ENCODE peak calls at places on chromosomes 11 and 22, in seven cellular contexts. T is GM12865, L is colonic mucosa, U is WERI-Rb-1, A is testis, O is upper lobe of right lung, R is AG09309. B is an unnamed sample.

GRCh38 chr11:2216400-2217064 is 44.9 kb upstream of the TH start:
- DNase-seq in T (no peak), R (no peak), O (no peak), A (no peak), L (no peak), U (no peak), B (no peak)

GRCh38 chr22:29080061-29080975 is 7.5 kb downstream of the KREMEN1 start:
- DNase-seq in L (no peak), U (peak), A (no peak), T (no peak), R (no peak), O (no peak), B (no peak)

GRCh38 chr11:61149624-61150615 is 11.3 kb downstream of the VPS37C start:
- DNase-seq in O (peak), T (no peak), L (no peak), A (peak), R (no peak), U (peak), B (no peak)

GRCh38 chr22:41875531-41876242 is 39.2 kb downstream of the SHISA8 start:
- DNase-seq in T (no peak), L (no peak), U (no peak), R (no peak), A (no peak), O (no peak), B (no peak)

GRCh38 chr11:24356501-24356900 is 140.4 kb upstream of the LUZP2 start:
- DNase-seq in A (no peak), U (no peak), L (no peak), T (no peak), R (no peak), O (no peak), B (no peak)

GRCh38 chr22:39808087-39808486 is 85.5 kb downstream of the ENTHD1 start:
- DNase-seq in U (peak), O (no peak), T (peak), L (peak), R (no peak), A (no peak), B (peak)

GRCh38 chr22:17191163-17191562 is 28.1 kb downstream of the ADA2 start:
- DNase-seq in O (no peak), U (no peak), L (no peak), T (no peak), A (no peak), R (peak), B (no peak)

GRCh38 chr11:83778598-83778997 is 492.4 kb upstream of the CCDC90B start:
- DNase-seq in T (no peak), A (no peak), L (no peak), U (no peak), R (no peak), O (no peak), B (no peak)

GRCh38 chr22:39522567-39523300 is 2.4 kb downstream of the ATF4 start:
- DNase-seq in T (peak), R (peak), A (no peak), L (peak), U (peak), O (no peak), B (no peak)

GRCh38 chr11:113614097-113614496 is 92.0 kb downstream of the TMPRSS5 start:
- DNase-seq in L (no peak), U (no peak), R (no peak), T (no peak), A (no peak), O (no peak), B (no peak)

GRCh38 chr11:124879999-124880611 is 14.9 kb downstream of the ROBO3 start:
- DNase-seq in A (no peak), U (no peak), T (no peak), O (peak), L (no peak), R (no peak), B (peak)

GRCh38 chr11:117490019-117490679 is 162.5 kb downstream of the CEP164 start:
- DNase-seq in R (no peak), O (no peak), L (no peak), A (no peak), U (no peak), T (no peak), B (no peak)

GRCh38 chr11:14012836-14013235 is 50.3 kb downstream of the SPON1 start:
- DNase-seq in R (no peak), A (no peak), O (no peak), T (no peak), U (peak), L (no peak), B (no peak)

GRCh38 chr11:93212094-93212493 is 14.3 kb upstream of the SLC36A4 start:
- DNase-seq in O (no peak), T (no peak), U (no peak), L (no peak), R (no peak), A (no peak), B (no peak)

GRCh38 chr11:32893091-32893946 is 708 bp downstream of the QSER1 start:
- DNase-seq in L (peak), O (peak), T (peak), U (peak), R (no peak), A (peak), B (no peak)

GRCh38 chr11:70272009-70272408 is 1.5 kb downstream of the PPFIA1 start:
- DNase-seq in R (no peak), U (no peak), O (no peak), A (no peak), L (no peak), T (no peak), B (no peak)
- H3K4me3 ChIP-seq in R (no peak), U (no peak), O (peak), A (no peak), L (no peak), T (no peak), B (no peak)

GRCh38 chr11:126113012-126113411 is 50.3 kb upstream of the CDON start:
- DNase-seq in O (no peak), A (no peak), U (no peak), L (no peak), R (no peak), T (no peak), B (no peak)

GRCh38 chr11:126106929-126107328 is 44.3 kb upstream of the CDON start:
- DNase-seq in R (no peak), T (no peak), L (no peak), U (no peak), O (no peak), A (no peak), B (no peak)

GRCh38 chr11:126112547-126112946 is 49.9 kb upstream of the CDON start:
- DNase-seq in U (no peak), R (peak), L (no peak), O (no peak), A (no peak), T (no peak), B (no peak)

GRCh38 chr11:126111458-126112116 is 48.9 kb upstream of the CDON start:
- DNase-seq in R (no peak), U (no peak), L (no peak), O (no peak), A (no peak), T (no peak), B (no peak)

DNA sequence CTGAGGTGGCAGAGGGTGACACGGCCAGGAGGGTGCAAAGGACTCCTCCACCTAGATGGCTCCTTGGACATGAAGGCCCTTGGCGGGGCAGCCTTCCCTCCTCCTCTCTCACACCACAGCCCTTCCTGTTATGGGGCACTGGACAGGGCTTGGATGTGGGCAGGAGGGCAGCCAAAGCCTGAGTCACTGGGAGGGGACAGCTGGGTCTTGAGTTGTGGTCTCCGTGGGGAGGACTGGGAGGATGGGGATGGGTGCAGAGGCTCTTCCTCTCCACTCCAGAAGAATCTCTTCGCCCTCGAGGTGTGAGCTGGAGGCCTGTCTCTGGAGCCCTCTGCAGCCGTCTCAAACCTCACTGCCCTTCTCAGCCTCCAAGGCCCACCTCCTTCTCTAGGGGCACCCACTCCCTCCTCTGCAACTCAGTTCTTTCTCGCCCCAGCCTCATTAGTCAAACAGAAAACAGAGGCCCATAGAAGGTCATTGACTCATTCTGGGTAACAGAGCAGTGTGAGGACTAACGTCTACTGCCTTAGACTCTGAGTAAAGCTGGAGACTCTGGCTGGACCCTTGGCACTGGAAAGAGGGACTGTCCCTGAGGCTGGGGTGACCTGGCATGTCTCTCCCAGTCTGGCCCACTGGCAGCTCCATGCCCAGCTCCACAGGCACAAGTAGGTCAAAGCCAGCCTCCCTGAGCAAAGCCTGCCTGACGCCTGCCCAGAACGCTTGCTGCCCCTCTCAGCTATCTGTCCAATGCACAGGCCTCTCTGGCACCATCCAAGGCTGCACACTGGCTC is 47.5 kb upstream of the CDON start:
- DNase-seq in R (no peak), L (no peak), O (no peak), T (no peak), U (no peak), A (no peak), B (no peak)
- H3K4me3 ChIP-seq in R (no peak), L (no peak), O (no peak), T (no peak), U (no peak), A (no peak), B (no peak)

GRCh38 chr11:69162505-69162904 is 6.8 kb downstream of the SMIM38 start:
- DNase-seq in R (no peak), L (no peak), U (no peak), O (no peak), A (no peak), T (no peak), B (no peak)

GRCh38 chr11:69161117-69161407 is 5.3 kb downstream of the SMIM38 start:
- DNase-seq in A (no peak), L (no peak), T (no peak), U (no peak), R (no peak), O (peak), B (no peak)

GRCh38 chr11:69158301-69159152 is 2.8 kb downstream of the SMIM38 start:
- DNase-seq in U (no peak), O (peak), A (no peak), T (no peak), R (no peak), L (no peak), B (no peak)

GRCh38 chr11:69159153-69159850 is 3.6 kb downstream of the SMIM38 start:
- DNase-seq in R (no peak), O (peak), U (no peak), T (no peak), A (no peak), L (no peak), B (no peak)

GRCh38 chr11:69160296-69161116 is 4.8 kb downstream of the SMIM38 start:
- DNase-seq in O (peak), A (no peak), T (no peak), R (no peak), L (no peak), U (no peak), B (no peak)
- H3K4me3 ChIP-seq in O (no peak), A (no peak), T (no peak), R (no peak), L (no peak), U (no peak), B (no peak)

GRCh38 chr11:72983560-72983959 is 158.6 kb downstream of the FCHSD2 start:
- DNase-seq in A (no peak), L (no peak), O (no peak), T (no peak), R (no peak), U (no peak), B (no peak)
- H3K4me3 ChIP-seq in A (no peak), L (no peak), O (no peak), T (no peak), R (no peak), U (no peak), B (no peak)

DNA sequence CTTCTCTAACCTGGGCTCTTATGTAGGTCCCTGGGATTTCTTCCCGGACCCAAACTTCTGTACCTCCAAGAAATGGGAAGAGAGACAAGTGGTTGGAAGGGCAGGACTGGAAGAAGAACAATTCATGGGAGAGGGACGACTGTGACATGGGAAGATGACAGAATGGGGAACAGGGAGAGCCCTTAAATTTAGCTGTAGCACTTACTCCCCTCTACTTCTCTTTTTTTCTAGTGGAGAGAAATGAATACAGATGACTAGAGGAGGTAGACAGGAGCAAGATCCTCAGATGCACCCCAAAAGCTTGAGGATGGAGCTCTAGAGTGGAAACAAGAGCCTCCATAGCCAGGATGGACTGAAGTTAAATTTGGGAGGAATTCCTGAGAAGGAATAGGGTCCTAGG is 2.3 kb downstream of the RHOG start:
- DNase-seq in O (no peak), L (no peak), A (no peak), R (no peak), U (no peak), T (no peak), B (no peak)
- H3K4me3 ChIP-seq in O (peak), L (peak), A (no peak), R (no peak), U (no peak), T (peak), B (peak)

GRCh38 chr11:62599069-62599696 is 2.5 kb downstream of the MTA2 start:
- DNase-seq in L (peak), R (peak), O (peak), A (peak), U (peak), T (peak), B (peak)
- H3K4me3 ChIP-seq in L (no peak), R (peak), O (peak), A (no peak), U (peak), T (peak), B (peak)

GRCh38 chr11:36567684-36568083 is at the start of gene RAG1:
- DNase-seq in U (no peak), O (no peak), R (no peak), T (no peak), L (no peak), A (no peak), B (peak)

GRCh38 chr11:36565033-36565610 is 2.7 kb upstream of the RAG1 start:
- DNase-seq in A (no peak), R (no peak), L (no peak), O (no peak), U (no peak), T (no peak), B (no peak)

GRCh38 chr11:36566407-36567053 is 1.3 kb upstream of the RAG1 start:
- DNase-seq in U (no peak), T (peak), R (no peak), A (no peak), O (no peak), L (no peak), B (peak)

GRCh38 chr11:36569095-36569494 is 1.3 kb downstream of the RAG1 start:
- DNase-seq in U (no peak), L (no peak), A (no peak), R (no peak), O (no peak), T (no peak), B (no peak)

GRCh38 chr11:36564376-36565032 is 3.3 kb upstream of the RAG1 start:
- DNase-seq in U (peak), O (no peak), R (peak), A (peak), L (peak), T (peak), B (peak)
- H3K4me3 ChIP-seq in U (peak), O (peak), R (peak), A (no peak), L (peak), T (no peak), B (no peak)

GRCh38 chr22:23536821-23537345 is 43.2 kb downstream of the IGLL1 start:
- DNase-seq in O (peak), T (no peak), U (peak), A (peak), L (no peak), R (no peak), B (no peak)

GRCh38 chr22:23538502-23538860 is 41.6 kb downstream of the IGLL1 start:
- DNase-seq in R (no peak), T (no peak), A (no peak), L (no peak), O (peak), U (no peak), B (no peak)

GRCh38 chr22:23542933-23543332 is 37.2 kb downstream of the IGLL1 start:
- DNase-seq in L (no peak), R (no peak), O (no peak), U (no peak), A (no peak), T (no peak), B (no peak)

GRCh38 chr22:23537421-23537820 is 42.7 kb downstream of the IGLL1 start:
- DNase-seq in O (peak), R (no peak), L (no peak), T (no peak), A (peak), U (peak), B (peak)

GRCh38 chr22:23539135-23539838 is 40.8 kb downstream of the IGLL1 start:
- DNase-seq in R (peak), A (peak), L (peak), O (peak), U (peak), T (peak), B (peak)
- H3K4me3 ChIP-seq in R (no peak), A (no peak), L (no peak), O (no peak), U (no peak), T (no peak), B (peak)

DNA sequence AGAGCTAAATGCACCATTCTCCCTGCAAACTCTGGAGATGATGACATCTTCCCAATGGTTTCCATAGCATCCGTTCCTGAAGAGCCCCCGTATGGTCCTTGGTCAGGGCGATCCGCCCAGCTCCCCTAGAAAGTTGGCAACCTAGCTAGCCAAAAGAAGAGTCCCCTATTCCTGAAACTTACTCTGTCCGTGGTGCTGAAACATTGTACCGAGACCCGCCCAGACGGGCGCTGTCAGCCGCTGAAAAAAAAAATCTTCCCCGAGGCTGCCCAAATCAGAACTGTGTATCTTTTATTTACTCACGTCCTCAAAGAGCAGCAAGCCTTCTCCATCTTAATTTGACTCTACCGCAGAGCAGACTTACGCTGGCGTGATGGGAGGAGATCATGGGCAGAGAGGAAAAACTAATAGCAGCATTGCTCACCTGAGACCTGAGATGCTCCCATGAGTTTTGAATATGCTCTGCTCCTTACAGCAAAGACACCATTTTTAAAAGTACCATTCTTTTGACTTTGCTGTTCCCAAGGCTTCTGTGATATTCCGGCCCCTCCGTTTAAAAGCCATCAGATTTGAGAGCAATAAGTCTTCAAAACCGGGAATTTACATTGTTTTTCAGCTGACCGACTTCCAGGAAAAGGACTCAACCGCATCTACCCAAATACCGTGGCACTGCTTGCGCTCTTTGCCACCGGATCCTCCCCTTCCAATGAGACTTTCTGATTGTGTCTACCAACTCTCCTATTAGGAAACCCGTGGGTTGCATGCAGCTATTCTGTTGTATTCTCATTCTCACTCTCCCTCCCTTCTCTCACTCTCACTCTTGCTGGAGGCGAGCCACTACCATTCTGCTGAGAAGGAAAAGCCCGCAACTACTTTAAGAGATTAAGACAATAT is at the start of gene SLC17A6:
- DNase-seq in A (peak), R (no peak), O (no peak), L (no peak), U (no peak), T (peak), B (peak)
- H3K4me3 ChIP-seq in A (no peak), R (no peak), O (no peak), L (no peak), U (no peak), T (no peak), B (no peak)